ENCODE peak calls at places on chromosomes 11 and 22, in seven cellular contexts. One of them, this sample, is unnamed.
A peak's percentile ranks its signal among the peaks of the same experiment; 100 is the strongest.

GRCh38 chr11:133230446-133230845 is 301.9 kb downstream of the OPCML start:
- DNase-seq in neuronal stem cell: no peak
- DNase-seq in upper lobe of right lung: no peak
- DNase-seq in lower lobe of right lung: no peak
- DNase-seq in SJCRH30: no peak
- DNase-seq in heart left ventricle: no peak
- DNase-seq in right lobe of liver: no peak
- DNase-seq in this sample: no peak

GRCh38 chr11:35511666-35512065 is 13.8 kb downstream of the PAMR1 start:
- DNase-seq in neuronal stem cell: no peak
- DNase-seq in upper lobe of right lung: no peak
- DNase-seq in lower lobe of right lung: no peak
- DNase-seq in SJCRH30: peak; percentile 46
- DNase-seq in heart left ventricle: no peak
- DNase-seq in right lobe of liver: no peak
- DNase-seq in this sample: no peak

GRCh38 chr11:79052539-79052938 is 388.3 kb downstream of the TENM4 start:
- DNase-seq in neuronal stem cell: no peak
- DNase-seq in upper lobe of right lung: no peak
- DNase-seq in lower lobe of right lung: no peak
- DNase-seq in SJCRH30: no peak
- DNase-seq in heart left ventricle: no peak
- DNase-seq in right lobe of liver: no peak
- DNase-seq in this sample: peak; percentile 49

GRCh38 chr11:26112190-26112715 is 219.7 kb upstream of the ANO3 start:
- DNase-seq in neuronal stem cell: no peak
- DNase-seq in upper lobe of right lung: no peak
- DNase-seq in lower lobe of right lung: no peak
- DNase-seq in SJCRH30: no peak
- DNase-seq in heart left ventricle: no peak
- DNase-seq in right lobe of liver: no peak
- DNase-seq in this sample: no peak

GRCh38 chr22:36197601-36198146 is 3.9 kb downstream of the APOL4 start:
- DNase-seq in neuronal stem cell: peak; percentile 30
- DNase-seq in upper lobe of right lung: no peak
- DNase-seq in lower lobe of right lung: no peak
- DNase-seq in SJCRH30: peak; percentile 64
- DNase-seq in heart left ventricle: no peak
- DNase-seq in right lobe of liver: no peak
- DNase-seq in this sample: peak; percentile 54

GRCh38 chr11:68038718-68039525 is at the start of gene TCIRG1:
- DNase-seq in neuronal stem cell: peak; percentile 35
- DNase-seq in upper lobe of right lung: peak; percentile 95
- DNase-seq in lower lobe of right lung: peak; percentile 91
- DNase-seq in SJCRH30: peak; percentile 29
- DNase-seq in heart left ventricle: peak; percentile 91
- DNase-seq in right lobe of liver: peak; percentile 94
- DNase-seq in this sample: peak; percentile 96

GRCh38 chr11:14908214-14908880 is 16.3 kb upstream of the CYP2R1 start:
- DNase-seq in neuronal stem cell: no peak
- DNase-seq in upper lobe of right lung: no peak
- DNase-seq in lower lobe of right lung: no peak
- DNase-seq in SJCRH30: peak; percentile 70
- DNase-seq in heart left ventricle: no peak
- DNase-seq in right lobe of liver: peak; percentile 46
- DNase-seq in this sample: no peak

GRCh38 chr11:36376315-36376887 is 80.3 kb downstream of the PRR5L start:
- DNase-seq in neuronal stem cell: peak; percentile 42
- DNase-seq in upper lobe of right lung: peak; percentile 72
- DNase-seq in lower lobe of right lung: peak; percentile 60
- DNase-seq in SJCRH30: peak; percentile 61
- DNase-seq in heart left ventricle: peak; percentile 54
- DNase-seq in right lobe of liver: peak; percentile 59
- DNase-seq in this sample: peak; percentile 40

GRCh38 chr11:78690588-78690987 is 115.9 kb upstream of the NARS2 start:
- DNase-seq in neuronal stem cell: no peak
- DNase-seq in upper lobe of right lung: no peak
- DNase-seq in lower lobe of right lung: no peak
- DNase-seq in SJCRH30: no peak
- DNase-seq in heart left ventricle: no peak
- DNase-seq in right lobe of liver: no peak
- DNase-seq in this sample: no peak

GRCh38 chr22:37549704-37550059 is 10.6 kb upstream of the CDC42EP1 start:
- DNase-seq in neuronal stem cell: no peak
- DNase-seq in upper lobe of right lung: peak; percentile 81
- DNase-seq in lower lobe of right lung: peak; percentile 73
- DNase-seq in SJCRH30: no peak
- DNase-seq in heart left ventricle: no peak
- DNase-seq in right lobe of liver: peak; percentile 90
- DNase-seq in this sample: peak; percentile 70

GRCh38 chr11:17185938-17186337 is 21.8 kb downstream of the PIK3C2A start:
- DNase-seq in neuronal stem cell: no peak
- DNase-seq in upper lobe of right lung: no peak
- DNase-seq in lower lobe of right lung: no peak
- DNase-seq in SJCRH30: no peak
- DNase-seq in heart left ventricle: no peak
- DNase-seq in right lobe of liver: no peak
- DNase-seq in this sample: no peak

GRCh38 chr22:42831712-42832111 is 25.4 kb downstream of the ARFGAP3 start:
- DNase-seq in neuronal stem cell: no peak
- DNase-seq in upper lobe of right lung: no peak
- DNase-seq in lower lobe of right lung: no peak
- DNase-seq in SJCRH30: no peak
- DNase-seq in heart left ventricle: no peak
- DNase-seq in right lobe of liver: no peak
- DNase-seq in this sample: no peak

GRCh38 chr22:42833104-42833503 is 24.0 kb downstream of the ARFGAP3 start:
- DNase-seq in neuronal stem cell: no peak
- DNase-seq in upper lobe of right lung: no peak
- DNase-seq in lower lobe of right lung: no peak
- DNase-seq in SJCRH30: no peak
- DNase-seq in heart left ventricle: no peak
- DNase-seq in right lobe of liver: no peak
- DNase-seq in this sample: no peak

GRCh38 chr22:42825796-42826195 is 31.3 kb downstream of the ARFGAP3 start:
- DNase-seq in neuronal stem cell: no peak
- DNase-seq in upper lobe of right lung: no peak
- DNase-seq in lower lobe of right lung: no peak
- DNase-seq in SJCRH30: no peak
- DNase-seq in heart left ventricle: no peak
- DNase-seq in right lobe of liver: no peak
- DNase-seq in this sample: no peak

GRCh38 chr22:42830161-42830560 is 26.9 kb downstream of the ARFGAP3 start:
- DNase-seq in neuronal stem cell: no peak
- DNase-seq in upper lobe of right lung: no peak
- DNase-seq in lower lobe of right lung: no peak
- DNase-seq in SJCRH30: no peak
- DNase-seq in heart left ventricle: no peak
- DNase-seq in right lobe of liver: no peak
- DNase-seq in this sample: no peak

GRCh38 chr22:42829311-42829710 is 27.8 kb downstream of the ARFGAP3 start:
- DNase-seq in neuronal stem cell: no peak
- DNase-seq in upper lobe of right lung: no peak
- DNase-seq in lower lobe of right lung: no peak
- DNase-seq in SJCRH30: no peak
- DNase-seq in heart left ventricle: no peak
- DNase-seq in right lobe of liver: no peak
- DNase-seq in this sample: no peak
- H3K4me3 ChIP-seq in neuronal stem cell: no peak overlapping the region
- H3K4me3 ChIP-seq in upper lobe of right lung: no peak overlapping the region
- H3K4me3 ChIP-seq in lower lobe of right lung: no peak overlapping the region
- H3K4me3 ChIP-seq in SJCRH30: no peak overlapping the region
- H3K4me3 ChIP-seq in heart left ventricle: no peak overlapping the region
- H3K4me3 ChIP-seq in right lobe of liver: no peak overlapping the region
- H3K4me3 ChIP-seq in this sample: no peak overlapping the region

GRCh38 chr11:45961841-45962240 is 39.4 kb downstream of the LARGE2 start:
- DNase-seq in neuronal stem cell: no peak
- DNase-seq in upper lobe of right lung: no peak
- DNase-seq in lower lobe of right lung: no peak
- DNase-seq in SJCRH30: no peak
- DNase-seq in heart left ventricle: no peak
- DNase-seq in right lobe of liver: no peak
- DNase-seq in this sample: no peak

GRCh38 chr11:45967506-45967905 is 45.0 kb downstream of the LARGE2 start:
- DNase-seq in neuronal stem cell: no peak
- DNase-seq in upper lobe of right lung: no peak
- DNase-seq in lower lobe of right lung: no peak
- DNase-seq in SJCRH30: no peak
- DNase-seq in heart left ventricle: no peak
- DNase-seq in right lobe of liver: no peak
- DNase-seq in this sample: no peak

GRCh38 chr11:45959851-45960250 is 37.4 kb downstream of the LARGE2 start:
- DNase-seq in neuronal stem cell: no peak
- DNase-seq in upper lobe of right lung: no peak
- DNase-seq in lower lobe of right lung: no peak
- DNase-seq in SJCRH30: no peak
- DNase-seq in heart left ventricle: no peak
- DNase-seq in right lobe of liver: no peak
- DNase-seq in this sample: no peak

GRCh38 chr11:45960387-45961110 is 38.1 kb downstream of the LARGE2 start:
- DNase-seq in neuronal stem cell: no peak
- DNase-seq in upper lobe of right lung: no peak
- DNase-seq in lower lobe of right lung: no peak
- DNase-seq in SJCRH30: no peak
- DNase-seq in heart left ventricle: no peak
- DNase-seq in right lobe of liver: no peak
- DNase-seq in this sample: no peak

DNA sequence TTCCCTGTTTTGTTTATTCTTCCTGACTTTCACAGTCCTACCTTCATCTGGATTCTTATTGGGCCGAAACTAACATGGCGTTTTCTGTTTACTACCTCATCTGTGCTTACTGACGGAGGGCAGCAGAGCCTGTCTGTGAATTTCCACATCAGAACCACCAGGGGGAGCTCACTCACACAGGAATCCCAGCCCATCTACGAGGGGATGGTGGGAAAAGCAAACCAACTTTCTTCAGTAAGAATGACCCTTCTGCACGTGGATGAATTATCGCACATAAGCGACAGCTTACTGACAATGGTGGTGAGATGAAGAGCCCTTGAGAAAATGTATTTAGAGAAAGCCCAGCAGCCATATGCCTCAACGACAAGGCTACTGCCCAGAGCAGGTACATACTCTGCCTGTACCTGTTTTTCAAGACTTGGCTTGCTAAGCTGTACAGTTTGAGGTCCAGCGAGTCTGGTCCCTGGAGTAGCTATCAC is 42.5 kb downstream of the LARGE2 start:
- DNase-seq in neuronal stem cell: peak; percentile 66
- DNase-seq in upper lobe of right lung: no peak
- DNase-seq in lower lobe of right lung: no peak
- DNase-seq in SJCRH30: peak; percentile 84
- DNase-seq in heart left ventricle: peak; percentile 59
- DNase-seq in right lobe of liver: peak; percentile 61
- DNase-seq in this sample: peak; percentile 65
- H3K27ac ChIP-seq in neuronal stem cell: no peak overlapping the region
- H3K27ac ChIP-seq in upper lobe of right lung: peak overlapping the region; percentile 33
- H3K27ac ChIP-seq in lower lobe of right lung: no peak overlapping the region
- H3K27ac ChIP-seq in SJCRH30: no peak overlapping the region
- H3K27ac ChIP-seq in heart left ventricle: no peak overlapping the region
- H3K27ac ChIP-seq in right lobe of liver: peak overlapping the region; percentile 27
- H3K27ac ChIP-seq in this sample: no peak overlapping the region

DNA sequence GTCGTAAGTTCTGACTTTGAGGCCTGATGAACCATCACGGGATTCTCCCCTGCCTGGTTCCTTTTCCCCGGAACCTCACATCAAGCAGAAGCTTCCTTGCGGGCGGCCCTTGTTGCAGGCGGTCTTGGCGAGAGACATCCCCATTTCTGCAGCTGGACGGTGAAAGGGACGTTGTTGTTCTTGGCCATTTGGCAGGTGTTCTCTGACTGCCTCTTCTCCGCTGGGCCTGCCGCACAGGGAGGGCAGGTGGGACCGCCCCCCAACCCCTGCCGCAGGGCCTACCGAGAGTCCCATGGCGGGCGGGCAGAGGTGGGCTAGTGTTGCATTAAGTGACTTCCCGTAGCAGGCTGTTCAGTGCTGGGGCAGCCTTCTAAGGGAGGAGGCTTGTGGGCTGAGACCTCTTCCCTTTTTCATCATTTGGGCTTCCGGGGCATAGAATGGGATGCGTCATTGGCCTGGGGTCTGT is 26.9 kb upstream of the GRAMD4 start:
- DNase-seq in neuronal stem cell: no peak
- DNase-seq in upper lobe of right lung: peak; percentile 79
- DNase-seq in lower lobe of right lung: peak; percentile 80
- DNase-seq in SJCRH30: no peak
- DNase-seq in heart left ventricle: peak; percentile 59
- DNase-seq in right lobe of liver: peak; percentile 49
- DNase-seq in this sample: peak; percentile 76
- H3K4me3 ChIP-seq in neuronal stem cell: no peak overlapping the region
- H3K4me3 ChIP-seq in upper lobe of right lung: peak overlapping the region; percentile 22
- H3K4me3 ChIP-seq in lower lobe of right lung: peak overlapping the region; percentile 31
- H3K4me3 ChIP-seq in SJCRH30: no peak overlapping the region
- H3K4me3 ChIP-seq in heart left ventricle: no peak overlapping the region
- H3K4me3 ChIP-seq in right lobe of liver: no peak overlapping the region
- H3K4me3 ChIP-seq in this sample: no peak overlapping the region

GRCh38 chr11:119586181-119586580 is 142.8 kb downstream of the NECTIN1 start:
- DNase-seq in neuronal stem cell: no peak
- DNase-seq in upper lobe of right lung: no peak
- DNase-seq in lower lobe of right lung: no peak
- DNase-seq in SJCRH30: no peak
- DNase-seq in heart left ventricle: no peak
- DNase-seq in right lobe of liver: peak; percentile 19
- DNase-seq in this sample: no peak

GRCh38 chr11:119583585-119583984 is 145.4 kb downstream of the NECTIN1 start:
- DNase-seq in neuronal stem cell: no peak
- DNase-seq in upper lobe of right lung: no peak
- DNase-seq in lower lobe of right lung: no peak
- DNase-seq in SJCRH30: no peak
- DNase-seq in heart left ventricle: no peak
- DNase-seq in right lobe of liver: peak; percentile 6
- DNase-seq in this sample: no peak

GRCh38 chr11:119584193-119585037 is 144.6 kb downstream of the NECTIN1 start:
- DNase-seq in neuronal stem cell: peak; percentile 90
- DNase-seq in upper lobe of right lung: peak; percentile 71
- DNase-seq in lower lobe of right lung: peak; percentile 54
- DNase-seq in SJCRH30: peak; percentile 79
- DNase-seq in heart left ventricle: no peak
- DNase-seq in right lobe of liver: peak; percentile 45
- DNase-seq in this sample: peak; percentile 44

GRCh38 chr11:119589011-119589410 is 140.0 kb downstream of the NECTIN1 start:
- DNase-seq in neuronal stem cell: no peak
- DNase-seq in upper lobe of right lung: no peak
- DNase-seq in lower lobe of right lung: no peak
- DNase-seq in SJCRH30: no peak
- DNase-seq in heart left ventricle: no peak
- DNase-seq in right lobe of liver: no peak
- DNase-seq in this sample: no peak

DNA sequence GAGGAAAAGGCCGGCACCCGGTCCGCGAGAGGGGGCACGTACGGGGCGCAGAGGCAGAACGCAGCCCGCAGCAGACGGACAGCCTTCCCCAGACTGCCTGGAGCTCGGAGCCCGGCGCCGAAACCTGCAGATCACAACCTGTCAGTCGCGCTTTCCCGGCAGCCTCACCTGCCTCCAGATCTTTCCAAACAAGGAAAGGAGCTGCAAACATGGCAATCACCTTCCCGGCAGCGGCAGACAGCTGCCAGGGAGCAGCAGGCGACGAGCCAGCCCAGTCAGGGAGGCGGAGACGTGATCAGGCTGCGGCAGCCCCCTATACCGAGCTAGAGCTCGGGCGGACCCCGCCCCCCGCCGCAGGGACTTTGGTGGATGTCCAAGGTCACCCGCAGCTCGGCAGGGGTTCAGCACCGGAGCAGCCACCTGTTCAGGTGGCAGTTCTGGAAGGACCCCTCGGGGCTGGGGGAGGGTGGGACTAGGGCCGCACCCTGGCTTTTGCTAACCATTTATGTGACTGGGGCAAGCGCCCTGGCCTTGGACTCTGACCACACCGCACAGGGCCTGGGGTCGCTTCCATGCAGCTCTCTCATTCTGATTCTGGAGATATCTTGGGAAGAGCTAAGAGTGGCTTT is 143.8 kb downstream of the NECTIN1 start:
- DNase-seq in neuronal stem cell: peak; percentile 9
- DNase-seq in upper lobe of right lung: no peak
- DNase-seq in lower lobe of right lung: no peak
- DNase-seq in SJCRH30: peak; percentile 73
- DNase-seq in heart left ventricle: no peak
- DNase-seq in right lobe of liver: peak; percentile 44
- DNase-seq in this sample: no peak
- H3K27ac ChIP-seq in neuronal stem cell: no peak overlapping the region
- H3K27ac ChIP-seq in upper lobe of right lung: no peak overlapping the region
- H3K27ac ChIP-seq in lower lobe of right lung: no peak overlapping the region
- H3K27ac ChIP-seq in SJCRH30: peak overlapping the region; percentile 77
- H3K27ac ChIP-seq in heart left ventricle: no peak overlapping the region
- H3K27ac ChIP-seq in right lobe of liver: no peak overlapping the region
- H3K27ac ChIP-seq in this sample: no peak overlapping the region